ENCODE peak calls at places on chromosomes 11 and 22, in nine cellular contexts. G, X, T, J, P, W, D, M and S are unnamed samples.

GRCh38 chr11:2728128-2728662 is 28.4 kb upstream of the KCNQ1OT1 start:
- DNase-seq in G (no peak), X (no peak), T (no peak), J (no peak), P (no peak), W (no peak), D (no peak), M (no peak), S (no peak)

GRCh38 chr22:42962295-42963230 is 52.4 kb downstream of the PACSIN2 start:
- DNase-seq in G (no peak), X (no peak), T (peak; percentile 59), J (no peak), P (no peak), W (no peak), D (no peak), M (no peak), S (no peak)

GRCh38 chr11:30991802-30992512 is 377.6 kb downstream of the DCDC1 start:
- DNase-seq in G (no peak), X (no peak), T (no peak), J (no peak), P (no peak), W (no peak), D (no peak), M (no peak), S (no peak)

GRCh38 chr22:45544588-45545170 is 42.0 kb downstream of the FBLN1 start:
- DNase-seq in G (no peak), X (no peak), T (peak; percentile 99), J (no peak), P (no peak), W (no peak), D (no peak), M (no peak), S (no peak)

GRCh38 chr11:10809373-10810199 is 860 bp upstream of the EIF4G2 start:
- DNase-seq in G (peak; percentile 63), X (no peak), T (peak; percentile 69), J (peak; percentile 69), P (peak; percentile 63), W (peak; percentile 65), D (peak; percentile 34), M (peak; percentile 34), S (peak; percentile 90)

GRCh38 chr11:115941481-115941993 is 437.3 kb upstream of the CADM1 start:
- DNase-seq in G (no peak), X (no peak), T (no peak), J (no peak), P (peak; percentile 39), W (peak; percentile 94), D (no peak), M (peak; percentile 99), S (no peak)

GRCh38 chr11:123475478-123475877 is 45.4 kb downstream of the GRAMD1B start:
- DNase-seq in G (no peak), X (peak; percentile 10), T (peak; percentile 42), J (no peak), P (peak; percentile 72), W (no peak), D (no peak), M (no peak), S (no peak)

GRCh38 chr22:36017661-36018091 is 10.9 kb downstream of the RBFOX2 start:
- DNase-seq in G (no peak), X (no peak), T (no peak), J (no peak), P (no peak), W (no peak), D (no peak), M (no peak), S (no peak)

GRCh38 chr22:47808886-47809620 is 1046.6 kb downstream of the TBC1D22A start:
- DNase-seq in G (no peak), X (no peak), T (no peak), J (no peak), P (no peak), W (no peak), D (no peak), M (no peak), S (peak; percentile 77)

GRCh38 chr11:12286606-12287005 is 90.8 kb upstream of the PARVA start:
- DNase-seq in G (no peak), X (no peak), T (no peak), J (no peak), P (no peak), W (peak; percentile 42), D (no peak), M (no peak), S (no peak)

GRCh38 chr11:12812849-12813248 is 138.6 kb downstream of the TEAD1 start:
- DNase-seq in G (no peak), X (no peak), T (no peak), J (no peak), P (no peak), W (no peak), D (no peak), M (no peak), S (no peak)

GRCh38 chr11:69014084-69014935 is 1.3 kb upstream of the MRGPRF start:
- DNase-seq in G (no peak), X (no peak), T (no peak), J (no peak), P (no peak), W (no peak), D (no peak), M (no peak), S (no peak)

GRCh38 chr22:37187552-37187890 is 526 bp downstream of the C1QTNF6 start:
- DNase-seq in G (no peak), X (no peak), T (no peak), J (no peak), P (peak; percentile 58), W (no peak), D (no peak), M (no peak), S (no peak)

GRCh38 chr11:110878513-110878912 is 166.3 kb upstream of the ARHGAP20 start:
- DNase-seq in G (no peak), X (no peak), T (peak; percentile 92), J (no peak), P (no peak), W (no peak), D (no peak), M (no peak), S (no peak)

GRCh38 chr11:34366522-34366921 is 8.7 kb upstream of the ABTB2 start:
- DNase-seq in G (no peak), X (no peak), T (peak; percentile 67), J (peak; percentile 19), P (peak; percentile 70), W (no peak), D (no peak), M (no peak), S (no peak)
- TF ChIP-seq CTCF in G (peak; percentile 26), X (peak; percentile 45), T (peak; percentile 32), J (no peak), P (peak; percentile 87), W (no peak), D (peak; percentile 11), M (peak; percentile 44), S (no peak)

GRCh38 chr22:30324008-30324730 is 2.6 kb downstream of the TBC1D10A start:
- DNase-seq in G (no peak), X (no peak), T (peak; percentile 49), J (no peak), P (no peak), W (no peak), D (no peak), M (no peak), S (no peak)

GRCh38 chr22:30325724-30326703 is 727 bp downstream of the TBC1D10A start:
- DNase-seq in G (no peak), X (no peak), T (no peak), J (no peak), P (no peak), W (no peak), D (no peak), M (no peak), S (no peak)

GRCh38 chr22:30327864-30328345 is 1.2 kb upstream of the TBC1D10A start:
- DNase-seq in G (no peak), X (no peak), T (no peak), J (peak; percentile 33), P (peak; percentile 60), W (no peak), D (no peak), M (no peak), S (no peak)

GRCh38 chr22:30326704-30327362 is at the start of gene TBC1D10A:
- DNase-seq in G (peak; percentile 97), X (peak; percentile 67), T (peak; percentile 72), J (peak; percentile 95), P (peak; percentile 92), W (peak; percentile 83), D (peak; percentile 90), M (peak; percentile 70), S (peak; percentile 93)

DNA sequence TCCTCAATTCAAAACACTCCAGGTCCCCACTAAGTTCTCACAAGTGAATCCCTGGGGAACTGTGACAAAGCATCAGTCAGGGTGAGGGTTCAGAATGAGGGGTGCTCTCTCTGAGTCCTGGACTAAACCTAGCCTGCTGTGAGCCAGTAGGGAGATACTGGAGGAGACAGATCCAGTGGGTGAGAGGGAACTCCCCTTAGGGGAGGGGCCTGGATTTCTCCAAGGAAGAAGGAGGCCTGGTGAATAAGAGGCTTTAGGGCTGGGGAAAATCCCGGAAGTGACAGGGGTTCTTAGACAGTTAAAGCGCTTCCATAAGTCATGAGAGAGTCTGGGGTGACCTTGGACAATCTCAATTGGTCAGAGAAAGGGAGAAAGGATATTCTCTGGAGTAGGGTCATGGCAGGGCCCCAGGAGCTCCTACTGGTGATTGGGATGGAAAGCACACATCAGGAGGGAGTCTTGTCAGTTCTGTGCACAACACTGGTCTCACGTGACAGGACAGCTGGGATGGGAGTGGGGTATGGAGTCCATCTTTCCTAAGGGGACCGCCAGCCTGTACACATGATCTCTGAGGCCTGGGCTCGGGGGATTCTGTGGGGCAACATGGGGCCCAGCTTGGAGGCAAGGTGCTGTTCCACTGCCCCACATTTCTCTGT is 1.5 kb downstream of the TBC1D10A start:
- DNase-seq in G (no peak), X (no peak), T (peak; percentile 83), J (no peak), P (peak; percentile 67), W (peak; percentile 84), D (no peak), M (no peak), S (no peak)
- TF ChIP-seq CTCF in G (no peak), X (no peak), T (no peak), J (no peak), P (no peak), W (no peak), D (no peak), M (no peak), S (no peak)

DNA sequence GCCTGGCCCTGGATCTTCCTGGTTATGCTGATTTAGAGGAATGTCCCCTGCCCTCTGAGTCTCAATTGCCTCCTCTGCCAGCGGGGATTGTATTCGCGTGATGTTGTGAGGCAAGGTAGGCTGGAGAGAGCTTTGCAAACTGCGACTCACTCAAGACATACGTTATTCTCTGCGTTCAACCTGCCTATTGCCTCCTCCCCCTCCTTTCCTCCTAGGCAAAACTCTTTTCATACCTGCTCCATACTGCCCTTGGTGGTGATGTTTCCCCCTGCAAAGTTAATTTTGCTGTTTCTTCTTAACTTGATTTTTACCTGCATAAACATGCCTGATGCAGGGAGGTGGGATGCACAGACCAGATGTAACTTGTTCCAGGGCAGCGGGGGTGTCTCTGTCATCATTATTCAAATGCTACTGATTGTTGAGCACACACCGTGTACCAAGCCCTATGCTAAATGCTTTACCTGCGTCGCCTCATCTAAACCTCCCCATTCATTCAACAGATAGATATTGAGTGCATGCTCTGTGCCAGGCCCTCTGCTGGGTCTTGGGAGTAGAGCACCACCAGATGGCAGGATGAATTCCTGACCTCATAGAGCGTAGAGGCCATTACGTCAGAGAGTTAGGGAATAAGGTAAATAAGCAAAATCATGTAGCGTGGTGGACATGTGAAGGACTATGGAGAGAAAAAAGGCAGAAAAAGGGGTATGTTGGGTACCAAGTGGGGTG is 29.0 kb downstream of the SGSM1 start:
- DNase-seq in G (no peak), X (no peak), T (no peak), J (peak; percentile 45), P (peak; percentile 12), W (no peak), D (no peak), M (no peak), S (no peak)
- TF ChIP-seq CTCF in G (peak; percentile 11), X (peak; percentile 52), T (peak; percentile 23), J (peak; percentile 16), P (peak; percentile 39), W (no peak), D (peak; percentile 63), M (no peak), S (no peak)

GRCh38 chr22:25420925-25421904 is 143.3 kb upstream of the GRK3 start:
- DNase-seq in G (no peak), X (no peak), T (peak; percentile 10), J (peak; percentile 21), P (no peak), W (no peak), D (no peak), M (no peak), S (no peak)
- TF ChIP-seq CTCF in G (no peak), X (peak; percentile 17), T (no peak), J (no peak), P (no peak), W (no peak), D (peak; percentile 8), M (no peak), S (no peak)